ENCODE peak calls at places on chromosomes 3 and 15, in six cellular contexts. S is GM19239, U is esophagus squamous epithelium, X is DMS153, D is Calu3, V is T-helper 2 cell. Q is an unnamed sample.

GRCh38 chr3:46539443-46540005 is 26.6 kb downstream of the LRRC2 start:
- DNase-seq in S (no peak), U (no peak), X (no peak), D (no peak), V (no peak), Q (no peak)

GRCh38 chr3:176971613-176972174 is 225.6 kb downstream of the TBL1XR1 start:
- DNase-seq in S (no peak), U (no peak), X (no peak), D (no peak), V (no peak), Q (no peak)

GRCh38 chr3:143731304-143731703 is 117.0 kb downstream of the SLC9A9 start:
- DNase-seq in S (no peak), U (no peak), X (no peak), D (no peak), V (no peak), Q (no peak)

GRCh38 chr3:1531981-1532380 is 439.2 kb downstream of the CNTN6 start:
- DNase-seq in S (no peak), U (no peak), X (no peak), D (no peak), V (no peak), Q (no peak)

GRCh38 chr3:139520028-139520737 is 19.4 kb downstream of the RBP1 start:
- DNase-seq in S (no peak), U (no peak), X (no peak), D (peak), V (no peak), Q (no peak)

GRCh38 chr3:171827385-171827784 is 15.8 kb upstream of the TMEM212 start:
- DNase-seq in S (no peak), U (no peak), X (no peak), D (no peak), V (no peak), Q (no peak)

GRCh38 chr3:151478376-151478702 is 17.5 kb upstream of the IGSF10 start:
- DNase-seq in S (no peak), U (no peak), X (no peak), D (no peak), V (no peak), Q (no peak)

GRCh38 chr15:57464480-57464879 is 88.2 kb downstream of the CGNL1 start:
- DNase-seq in S (no peak), U (no peak), X (no peak), D (no peak), V (no peak), Q (no peak)

GRCh38 chr3:195203631-195204030 is 67.3 kb downstream of the XXYLT1 start:
- DNase-seq in S (no peak), U (no peak), X (no peak), D (no peak), V (no peak), Q (no peak)

GRCh38 chr3:171556574-171557145 is 96.5 kb upstream of the TNIK start:
- DNase-seq in S (no peak), U (no peak), X (peak), D (peak), V (no peak), Q (peak)

GRCh38 chr3:48504051-48504946 is at the start of gene SHISA5:
- DNase-seq in S (peak), U (no peak), X (no peak), D (peak), V (peak), Q (peak)

GRCh38 chr3:72949016-72949415 is 47.6 kb upstream of the PPP4R2 start:
- DNase-seq in S (no peak), U (no peak), X (no peak), D (no peak), V (no peak), Q (no peak)

GRCh38 chr15:36688310-36689102 is 109.1 kb downstream of the CDIN1 start:
- DNase-seq in S (no peak), U (no peak), X (no peak), D (no peak), V (no peak), Q (no peak)

GRCh38 chr15:89496155-89497098 is at the start of gene RHCG:
- DNase-seq in S (no peak), U (no peak), X (peak), D (peak), V (no peak), Q (peak)

GRCh38 chr15:63501256-63502089 is 2.9 kb upstream of the USP3 start:
- DNase-seq in S (no peak), U (no peak), X (peak), D (peak), V (peak), Q (peak)

GRCh38 chr3:10599444-10599843 is 94.1 kb upstream of the ATP2B2 start:
- DNase-seq in S (no peak), U (no peak), X (no peak), D (no peak), V (no peak), Q (peak)

GRCh38 chr3:87420171-87420570 is 143.8 kb upstream of the POU1F1 start:
- DNase-seq in S (no peak), U (no peak), X (no peak), D (no peak), V (no peak), Q (no peak)

GRCh38 chr3:50299929-50300680 is 900 bp upstream of the HYAL3 start:
- DNase-seq in S (no peak), U (no peak), X (no peak), D (no peak), V (no peak), Q (no peak)

GRCh38 chr15:75727851-75728715 is 15.4 kb upstream of the CSPG4 start:
- DNase-seq in S (no peak), U (no peak), X (no peak), D (peak), V (peak), Q (peak)

GRCh38 chr3:190596341-190597285 is 82.7 kb downstream of the IL1RAP start:
- DNase-seq in S (no peak), U (no peak), X (no peak), D (no peak), V (no peak), Q (no peak)

GRCh38 chr15:66161575-66162118 is 91.9 kb downstream of the MEGF11 start:
- DNase-seq in S (no peak), U (no peak), X (no peak), D (no peak), V (no peak), Q (no peak)

GRCh38 chr3:184380627-184381260 is 890 bp downstream of the CHRD start:
- DNase-seq in S (no peak), U (no peak), X (no peak), D (no peak), V (no peak), Q (no peak)

GRCh38 chr3:3191675-3192480 is 12.4 kb upstream of the CRBN start:
- DNase-seq in S (no peak), U (no peak), X (no peak), D (peak), V (no peak), Q (no peak)

GRCh38 chr15:99054892-99055291 is 47.3 kb upstream of the PGPEP1L start:
- DNase-seq in S (no peak), U (no peak), X (no peak), D (no peak), V (no peak), Q (no peak)

GRCh38 chr3:194488007-194488742 is 1.4 kb upstream of the ATP13A3 start:
- DNase-seq in S (no peak), U (no peak), X (no peak), D (peak), V (peak), Q (no peak)

GRCh38 chr3:114052216-114052615 is 4.1 kb downstream of the CCDC191 start:
- DNase-seq in S (no peak), U (no peak), X (no peak), D (no peak), V (no peak), Q (no peak)

GRCh38 chr15:55606214-55606613 is 18.1 kb upstream of the PYGO1 start:
- DNase-seq in S (no peak), U (no peak), X (no peak), D (no peak), V (no peak), Q (no peak)

GRCh38 chr3:45272828-45273470 is 46.9 kb upstream of the TMEM158 start:
- DNase-seq in S (no peak), U (no peak), X (peak), D (no peak), V (no peak), Q (no peak)

GRCh38 chr3:72123908-72124441 is 339.0 kb upstream of the PROK2 start:
- DNase-seq in S (no peak), U (no peak), X (no peak), D (peak), V (no peak), Q (peak)

GRCh38 chr3:108548886-108549285 is 38.5 kb upstream of the MYH15 start:
- DNase-seq in S (no peak), U (no peak), X (no peak), D (no peak), V (no peak), Q (no peak)

GRCh38 chr3:69426291-69426690 is 40.4 kb upstream of the FRMD4B start:
- DNase-seq in S (no peak), U (no peak), X (no peak), D (no peak), V (no peak), Q (no peak)

GRCh38 chr15:84599906-84600305 is 903 bp upstream of the ZSCAN2 start:
- DNase-seq in S (no peak), U (no peak), X (no peak), D (no peak), V (no peak), Q (no peak)

GRCh38 chr15:89206908-89207331 is 14.5 kb downstream of the RLBP1 start:
- DNase-seq in S (peak), U (peak), X (no peak), D (peak), V (peak), Q (peak)

GRCh38 chr3:119343719-119344118 is 49.5 kb downstream of the ARHGAP31 start:
- DNase-seq in S (no peak), U (no peak), X (no peak), D (no peak), V (no peak), Q (no peak)

GRCh38 chr15:60511351-60512157 is 32.6 kb upstream of the ICE2 start:
- DNase-seq in S (no peak), U (no peak), X (no peak), D (no peak), V (no peak), Q (no peak)

GRCh38 chr15:41917767-41918430 is 24.0 kb upstream of the SPTBN5 start:
- DNase-seq in S (no peak), U (no peak), X (no peak), D (peak), V (no peak), Q (no peak)

GRCh38 chr3:124800511-124801374 is 70.5 kb downstream of the UMPS start:
- DNase-seq in S (no peak), U (no peak), X (no peak), D (no peak), V (no peak), Q (peak)

Q was measured in thyroid gland.